ENCODE peak calls at places on chromosomes 7 and 10, in six cellular contexts. G, T, Q, N, W and O are unnamed samples.

GRCh38 chr7:98506471-98506870 is 105.6 kb upstream of the BAIAP2L1 start:
- DNase-seq in G (no peak), T (no peak), Q (no peak), N (no peak), W (no peak), O (no peak)

GRCh38 chr10:76278811-76279460 is 847.5 kb downstream of the LRMDA start:
- DNase-seq in G (no peak), T (no peak), Q (no peak), N (no peak), W (no peak), O (no peak)

GRCh38 chr7:102834999-102835398 is 77.8 kb upstream of the LRRC17 start:
- DNase-seq in G (no peak), T (peak; percentile 18), Q (peak; percentile 57), N (no peak), W (peak; percentile 15), O (no peak)

GRCh38 chr7:11319491-11320274 is 346.0 kb downstream of the PHF14 start:
- DNase-seq in G (no peak), T (no peak), Q (no peak), N (no peak), W (no peak), O (no peak)

GRCh38 chr7:137006293-137006692 is 137.8 kb downstream of the CHRM2 start:
- DNase-seq in G (no peak), T (no peak), Q (no peak), N (no peak), W (no peak), O (no peak)

GRCh38 chr7:12889391-12889790 is 202.0 kb downstream of the ARL4A start:
- DNase-seq in G (no peak), T (no peak), Q (no peak), N (no peak), W (no peak), O (no peak)

GRCh38 chr10:51986531-51986930 is 287.1 kb upstream of the CSTF2T start:
- DNase-seq in G (no peak), T (no peak), Q (no peak), N (no peak), W (no peak), O (no peak)

GRCh38 chr10:99775850-99776249 is 6.6 kb upstream of the ABCC2 start:
- DNase-seq in G (no peak), T (no peak), Q (no peak), N (no peak), W (peak; percentile 86), O (no peak)

GRCh38 chr10:125149278-125150047 is 10.9 kb downstream of the CTBP2 start:
- DNase-seq in G (no peak), T (no peak), Q (no peak), N (no peak), W (no peak), O (no peak)

GRCh38 chr10:62862447-62862846 is 46.3 kb upstream of the EGR2 start:
- DNase-seq in G (no peak), T (no peak), Q (no peak), N (no peak), W (no peak), O (no peak)

GRCh38 chr7:37480642-37481041 is 32.0 kb upstream of the ELMO1 start:
- DNase-seq in G (no peak), T (no peak), Q (no peak), N (no peak), W (no peak), O (no peak)
- TF ChIP-seq TAF1 in G (no peak), T (no peak), Q (no peak), N (no peak), W (no peak), O (no peak)

GRCh38 chr7:51263631-51264484 is 52.8 kb downstream of the COBL start:
- DNase-seq in G (no peak), T (no peak), Q (no peak), N (peak; percentile 33), W (no peak), O (no peak)
- TF ChIP-seq POLR2AphosphoS5 in G (no peak), T (no peak), Q (no peak), N (no peak), W (no peak), O (no peak)

GRCh38 chr10:104440221-104440620 is 86.6 kb downstream of the CFAP58 start:
- DNase-seq in G (no peak), T (no peak), Q (no peak), N (no peak), W (no peak), O (no peak)
- TF ChIP-seq POLR2A in G (no peak), T (no peak), Q (no peak), N (no peak), W (no peak), O (no peak)

GRCh38 chr7:78279457-78279856 is 480.9 kb downstream of the PHTF2 start:
- DNase-seq in G (no peak), T (no peak), Q (no peak), N (no peak), W (no peak), O (no peak)

GRCh38 chr7:78280276-78280675 is 481.7 kb downstream of the PHTF2 start:
- DNase-seq in G (no peak), T (no peak), Q (no peak), N (no peak), W (no peak), O (no peak)

GRCh38 chr7:78284945-78285344 is 486.4 kb downstream of the PHTF2 start:
- DNase-seq in G (no peak), T (no peak), Q (no peak), N (no peak), W (no peak), O (no peak)

GRCh38 chr7:78279035-78279434 is 480.5 kb downstream of the PHTF2 start:
- DNase-seq in G (no peak), T (no peak), Q (no peak), N (no peak), W (no peak), O (no peak)
- TF ChIP-seq TAF1 in G (no peak), T (no peak), Q (no peak), N (no peak), W (no peak), O (no peak)

GRCh38 chr7:4842302-4843064 is 19.3 kb downstream of the PAPOLB start:
- DNase-seq in G (no peak), T (no peak), Q (no peak), N (no peak), W (peak; percentile 65), O (no peak)
- TF ChIP-seq POLR2AphosphoS5 in G (no peak), T (no peak), Q (no peak), N (no peak), W (no peak), O (no peak)

GRCh38 chr7:70693690-70694356 is 438.1 kb upstream of the GALNT17 start:
- DNase-seq in G (peak; percentile 15), T (peak; percentile 66), Q (no peak), N (peak; percentile 85), W (no peak), O (peak; percentile 48)
- TF ChIP-seq POLR2A in G (no peak), T (no peak), Q (peak; percentile 78), N (peak; percentile 60), W (no peak), O (no peak)

GRCh38 chr10:132666733-132667612 is 119.0 kb downstream of the NKX6-2 start:
- DNase-seq in G (no peak), T (no peak), Q (no peak), N (no peak), W (no peak), O (no peak)

GRCh38 chr10:132664883-132665282 is 121.1 kb downstream of the NKX6-2 start:
- DNase-seq in G (no peak), T (no peak), Q (no peak), N (no peak), W (no peak), O (no peak)

GRCh38 chr10:132664407-132664806 is 121.5 kb downstream of the NKX6-2 start:
- DNase-seq in G (no peak), T (no peak), Q (no peak), N (no peak), W (no peak), O (no peak)

GRCh38 chr10:132667613-132668394 is 118.1 kb downstream of the NKX6-2 start:
- DNase-seq in G (no peak), T (no peak), Q (no peak), N (no peak), W (no peak), O (no peak)

GRCh38 chr10:132665946-132666732 is 119.8 kb downstream of the NKX6-2 start:
- DNase-seq in G (no peak), T (no peak), Q (no peak), N (no peak), W (no peak), O (no peak)
- TF ChIP-seq TAF1 in G (no peak), T (no peak), Q (no peak), N (no peak), W (no peak), O (no peak)

DNA sequence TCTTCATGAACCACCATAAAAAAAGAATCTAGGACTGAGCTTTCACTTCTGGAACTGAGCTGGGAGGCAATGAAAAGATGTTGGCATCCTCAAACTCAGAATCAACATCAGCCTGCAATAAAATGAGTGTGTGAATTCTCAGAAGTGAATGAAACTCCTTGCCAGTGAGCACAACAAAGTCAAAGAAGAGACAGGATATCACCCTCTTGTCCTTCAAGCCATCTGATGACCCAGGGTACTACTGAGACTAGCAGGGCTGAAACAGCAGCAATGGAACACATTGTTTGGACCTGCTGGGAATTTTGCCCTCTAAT is 13.0 kb downstream of the SLC25A13 start:
- DNase-seq in G (no peak), T (no peak), Q (no peak), N (no peak), W (no peak), O (no peak)
- TF ChIP-seq POLR2AphosphoS5 in G (no peak), T (no peak), Q (no peak), N (no peak), W (no peak), O (no peak)

GRCh38 chr7:133582766-133583523 is 330.1 kb downstream of the EXOC4 start:
- DNase-seq in G (no peak), T (no peak), Q (no peak), N (no peak), W (no peak), O (no peak)

GRCh38 chr7:133583545-133584171 is 330.8 kb downstream of the EXOC4 start:
- DNase-seq in G (no peak), T (no peak), Q (no peak), N (no peak), W (no peak), O (no peak)

GRCh38 chr7:133586253-133586652 is 333.4 kb downstream of the EXOC4 start:
- DNase-seq in G (no peak), T (no peak), Q (no peak), N (no peak), W (no peak), O (no peak)

GRCh38 chr7:133590795-133591194 is 337.9 kb downstream of the EXOC4 start:
- DNase-seq in G (no peak), T (no peak), Q (no peak), N (no peak), W (no peak), O (no peak)

GRCh38 chr7:133585003-133585668 is 332.3 kb downstream of the EXOC4 start:
- DNase-seq in G (no peak), T (no peak), Q (no peak), N (no peak), W (no peak), O (no peak)
- TF ChIP-seq POLR2A in G (no peak), T (no peak), Q (no peak), N (no peak), W (no peak), O (no peak)